ENCODE peak calls at places on chromosomes 12 and 14, in ten cellular contexts. W is suprapubic skin, V is PC-9, M is MM.1S, Z is AG10803, J is fibroblast of pulmonary artery, D is HL-60, L is heart left ventricle, S is kidney, C is stomach. E is an unnamed sample.

GRCh38 chr12:132311201-132311915 is 18.0 kb downstream of the GALNT9 start:
- DNase-seq in J (no peak), C (no peak), D (no peak), L (no peak), S (peak), Z (no peak), M (no peak), W (no peak), V (no peak), E (no peak)

GRCh38 chr12:47353508-47353907 is 273.7 kb upstream of the AMIGO2 start:
- DNase-seq in S (no peak), C (no peak), W (no peak), Z (no peak), J (no peak), M (no peak), V (no peak), D (no peak), L (no peak), E (no peak)

GRCh38 chr12:46946137-46946536 is 120.3 kb upstream of the SLC38A4 start:
- DNase-seq in Z (peak), W (no peak), L (no peak), S (no peak), V (no peak), D (no peak), M (no peak), C (no peak), J (no peak), E (no peak)

GRCh38 chr14:99752486-99753121 is 40.6 kb upstream of the EML1 start:
- DNase-seq in S (peak), J (peak), C (no peak), L (no peak), Z (peak), M (no peak), D (no peak), V (peak), W (no peak), E (no peak)

GRCh38 chr12:117292688-117293087 is 68.7 kb downstream of the NOS1 start:
- DNase-seq in L (no peak), D (no peak), M (no peak), V (no peak), S (no peak), C (no peak), W (no peak), J (no peak), Z (no peak), E (no peak)

GRCh38 chr14:59478540-59478939 is 5.7 kb downstream of the L3HYPDH start:
- DNase-seq in V (no peak), Z (no peak), D (no peak), M (no peak), J (no peak), W (no peak), S (no peak), C (no peak), L (no peak), E (no peak)

GRCh38 chr12:132560831-132561783 is 49.3 kb downstream of the LRCOL1 start:
- DNase-seq in V (peak), W (no peak), M (peak), J (peak), D (peak), S (no peak), L (no peak), Z (peak), C (peak), E (peak)

GRCh38 chr12:110301065-110301806 is 20.2 kb downstream of the ATP2A2 start:
- DNase-seq in Z (no peak), S (no peak), V (no peak), D (no peak), W (no peak), C (no peak), J (peak), M (no peak), L (no peak), E (no peak)

GRCh38 chr14:104342435-104343293 is 204.3 kb downstream of the KIF26A start:
- DNase-seq in Z (no peak), L (no peak), C (peak), D (no peak), S (no peak), W (no peak), J (no peak), V (no peak), M (no peak), E (no peak)

GRCh38 chr12:125185311-125185739 is 120.1 kb downstream of the AACS start:
- DNase-seq in D (no peak), M (no peak), J (no peak), Z (no peak), C (no peak), W (no peak), V (no peak), S (no peak), L (no peak), E (no peak)
- H3K4me3 ChIP-seq in D (no peak), M (no peak), J (no peak), Z (no peak), C (no peak), W (peak), V (no peak), S (no peak), L (no peak), E (no peak)

DNA sequence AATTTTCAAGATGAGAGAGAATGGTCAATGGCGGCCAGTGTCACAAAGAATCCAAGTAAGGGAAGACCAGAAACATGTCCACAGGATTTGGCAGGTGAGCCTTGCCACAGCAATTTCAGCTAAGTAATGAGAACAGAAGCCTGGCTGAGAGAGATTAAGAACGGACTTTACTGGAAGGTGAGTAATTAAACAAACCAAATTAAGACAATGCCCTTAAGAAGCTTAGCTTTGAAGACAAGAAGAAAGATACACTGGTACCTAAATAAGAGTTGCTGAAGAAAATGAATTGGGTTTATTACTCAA is 145.4 kb upstream of the PLEKHG7 start:
- DNase-seq in D (no peak), V (no peak), M (no peak), S (no peak), L (no peak), C (no peak), W (no peak), J (no peak), Z (no peak), E (no peak)
- H3K4me3 ChIP-seq in D (no peak), V (no peak), M (no peak), S (no peak), L (no peak), C (no peak), W (no peak), J (no peak), Z (no peak), E (no peak)

DNA sequence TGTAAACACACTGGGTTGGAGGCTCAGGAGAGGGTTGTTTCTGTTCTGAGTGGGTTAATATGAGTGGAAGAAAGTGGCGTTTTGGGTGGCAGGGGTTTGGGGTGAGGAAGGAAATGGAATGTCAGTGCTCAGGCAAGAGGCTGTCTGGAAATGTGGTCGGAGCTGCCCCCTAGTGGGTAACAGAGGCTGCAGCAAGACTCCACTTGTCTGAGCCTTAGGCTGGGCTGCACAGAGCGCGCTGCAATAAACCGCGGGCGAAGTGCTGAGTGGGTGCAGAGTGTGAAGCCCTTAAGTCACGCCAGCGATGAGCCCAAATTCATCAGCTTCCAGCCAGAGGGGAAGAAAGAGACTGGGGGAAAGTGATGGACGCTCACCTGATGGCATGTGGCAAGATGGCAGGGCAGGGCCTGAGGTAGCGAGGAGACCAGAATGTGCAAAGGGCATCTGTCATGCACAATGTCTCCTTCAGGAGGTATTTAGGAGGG is 12.3 kb downstream of the VSX2 start:
- DNase-seq in S (peak), D (peak), C (peak), L (peak), Z (peak), J (peak), M (peak), W (peak), V (peak), E (peak)
- H3K4me3 ChIP-seq in S (peak), D (no peak), C (no peak), L (peak), Z (peak), J (peak), M (peak), W (peak), V (peak), E (no peak)

GRCh38 chr12:112589275-112589674 is 170.5 kb downstream of the PTPN11 start:
- DNase-seq in D (no peak), C (no peak), L (no peak), S (no peak), Z (no peak), J (no peak), M (no peak), V (no peak), W (no peak), E (no peak)
- H3K4me3 ChIP-seq in D (no peak), C (no peak), L (no peak), S (no peak), Z (no peak), J (no peak), M (no peak), V (no peak), W (no peak), E (no peak)